ENCODE peak calls at places on chromosomes 2 and 18, in ten cellular contexts. K, B, E, Y, O, F, Z, G, P and Q are unnamed samples.

GRCh38 chr2:44753552-44754285 is 187.8 kb upstream of the SIX3 start:
- DNase-seq in K (no peak), B (no peak), E (no peak), Y (no peak), O (no peak), F (no peak), Z (no peak), G (no peak), P (no peak), Q (no peak)

GRCh38 chr18:73545497-73545896 is 602.1 kb downstream of the FBXO15 start:
- DNase-seq in K (no peak), B (no peak), E (no peak), Y (no peak), O (peak), F (no peak), Z (no peak), G (no peak), P (no peak), Q (peak)

GRCh38 chr2:205637779-205638503 is 44.4 kb upstream of the NRP2 start:
- DNase-seq in K (no peak), B (no peak), E (no peak), Y (no peak), O (no peak), F (no peak), Z (no peak), G (no peak), P (no peak), Q (no peak)

GRCh38 chr2:120825370-120826259 is 89.9 kb downstream of the GLI2 start:
- DNase-seq in K (peak), B (no peak), E (no peak), Y (no peak), O (no peak), F (no peak), Z (peak), G (peak), P (no peak), Q (peak)

GRCh38 chr2:12547771-12548170 is 169.0 kb upstream of the TRIB2 start:
- DNase-seq in K (no peak), B (no peak), E (no peak), Y (no peak), O (no peak), F (no peak), Z (no peak), G (no peak), P (no peak), Q (no peak)

GRCh38 chr18:77127769-77128671 is 4.6 kb downstream of the MBP start:
- DNase-seq in K (peak), B (no peak), E (peak), Y (no peak), O (peak), F (no peak), Z (peak), G (no peak), P (peak), Q (peak)

GRCh38 chr2:135093192-135093591 is 41.1 kb downstream of the RAB3GAP1 start:
- DNase-seq in K (no peak), B (no peak), E (no peak), Y (no peak), O (no peak), F (no peak), Z (no peak), G (no peak), P (no peak), Q (no peak)

GRCh38 chr2:85758361-85759256 is 4.8 kb downstream of the ATOH8 start:
- DNase-seq in K (no peak), B (no peak), E (peak), Y (no peak), O (no peak), F (no peak), Z (no peak), G (peak), P (no peak), Q (no peak)

GRCh38 chr2:12982149-12982584 is 265.4 kb downstream of the TRIB2 start:
- DNase-seq in K (no peak), B (no peak), E (no peak), Y (no peak), O (no peak), F (no peak), Z (peak), G (no peak), P (no peak), Q (no peak)

GRCh38 chr2:95073856-95074662 is 47.5 kb downstream of the MRPS5 start:
- DNase-seq in K (no peak), B (no peak), E (no peak), Y (no peak), O (no peak), F (no peak), Z (no peak), G (no peak), P (no peak), Q (no peak)

GRCh38 chr2:217902281-217903141 is 100.3 kb downstream of the TNS1 start:
- DNase-seq in K (peak), B (no peak), E (peak), Y (no peak), O (peak), F (no peak), Z (peak), G (peak), P (peak), Q (peak)

GRCh38 chr2:109459485-109459884 is 154.3 kb downstream of the SEPTIN10 start:
- DNase-seq in K (no peak), B (no peak), E (no peak), Y (no peak), O (no peak), F (no peak), Z (no peak), G (no peak), P (no peak), Q (no peak)

GRCh38 chr2:29495536-29495935 is 380.3 kb downstream of the CLIP4 start:
- DNase-seq in K (no peak), B (no peak), E (no peak), Y (no peak), O (no peak), F (no peak), Z (peak), G (no peak), P (no peak), Q (no peak)

GRCh38 chr2:179652296-179652695 is 209.1 kb downstream of the ZNF385B start:
- DNase-seq in K (no peak), B (no peak), E (no peak), Y (no peak), O (no peak), F (no peak), Z (no peak), G (no peak), P (no peak), Q (no peak)

GRCh38 chr2:43276962-43277383 is 50.6 kb upstream of the ZFP36L2 start:
- DNase-seq in K (peak), B (no peak), E (peak), Y (no peak), O (peak), F (no peak), Z (peak), G (peak), P (no peak), Q (no peak)

GRCh38 chr2:88141952-88142351 is 14.1 kb upstream of the FABP1 start:
- DNase-seq in K (no peak), B (no peak), E (no peak), Y (no peak), O (no peak), F (no peak), Z (no peak), G (no peak), P (no peak), Q (no peak)

GRCh38 chr2:7984693-7985353 is 697.0 kb upstream of the ID2 start:
- DNase-seq in K (no peak), B (no peak), E (no peak), Y (peak), O (no peak), F (no peak), Z (no peak), G (no peak), P (no peak), Q (no peak)

GRCh38 chr2:169361706-169362345 is 508 bp downstream of the LRP2 start:
- DNase-seq in K (peak), B (no peak), E (peak), Y (peak), O (peak), F (peak), Z (no peak), G (no peak), P (no peak), Q (no peak)

GRCh38 chr2:70461981-70462876 is 91.4 kb downstream of the TGFA start:
- DNase-seq in K (no peak), B (no peak), E (no peak), Y (no peak), O (no peak), F (no peak), Z (no peak), G (no peak), P (no peak), Q (no peak)

GRCh38 chr2:70463581-70463980 is 90.0 kb downstream of the TGFA start:
- DNase-seq in K (no peak), B (no peak), E (no peak), Y (no peak), O (no peak), F (no peak), Z (no peak), G (no peak), P (no peak), Q (no peak)

GRCh38 chr2:70461414-70461813 is 92.2 kb downstream of the TGFA start:
- DNase-seq in K (no peak), B (no peak), E (no peak), Y (no peak), O (no peak), F (no peak), Z (no peak), G (no peak), P (no peak), Q (no peak)

GRCh38 chr2:70458661-70459060 is 95.0 kb downstream of the TGFA start:
- DNase-seq in K (no peak), B (no peak), E (no peak), Y (no peak), O (no peak), F (no peak), Z (no peak), G (no peak), P (no peak), Q (no peak)

GRCh38 chr2:70460333-70460732 is 93.3 kb downstream of the TGFA start:
- DNase-seq in K (no peak), B (no peak), E (no peak), Y (no peak), O (no peak), F (no peak), Z (no peak), G (no peak), P (no peak), Q (no peak)
- TF ChIP-seq CTCF in K (no peak), B (peak), E (no peak), Y (no peak), O (no peak), F (no peak), Z (no peak), G (no peak), P (no peak), Q (no peak)

DNA sequence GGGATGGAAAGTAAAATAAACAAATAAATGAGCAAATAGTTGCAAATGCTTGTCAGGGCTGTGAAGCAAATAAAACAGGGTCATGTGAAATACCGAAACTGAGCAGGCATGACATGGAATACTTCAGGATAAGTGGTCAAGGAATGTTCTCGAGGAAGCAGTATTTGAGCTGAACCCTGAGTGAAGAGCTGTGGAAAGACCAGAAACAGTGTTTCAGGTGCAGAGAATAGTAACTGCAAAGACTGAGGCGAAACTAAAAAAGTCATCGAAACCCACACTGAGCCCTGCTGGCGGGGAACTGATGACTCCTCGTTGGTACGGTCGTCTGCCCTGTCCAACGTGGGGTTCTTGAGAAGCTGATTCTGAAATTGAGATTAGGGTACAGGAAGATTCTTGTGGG is 27.2 kb upstream of the MYCN start:
- DNase-seq in K (no peak), B (no peak), E (no peak), Y (no peak), O (no peak), F (no peak), Z (no peak), G (no peak), P (no peak), Q (no peak)
- TF ChIP-seq CTCF in K (no peak), B (no peak), E (no peak), Y (no peak), O (no peak), F (no peak), Z (no peak), G (no peak), P (no peak), Q (no peak)

GRCh38 chr2:50746526-50746925 is 285.4 kb downstream of the NRXN1 start:
- DNase-seq in K (no peak), B (peak), E (peak), Y (no peak), O (peak), F (peak), Z (peak), G (no peak), P (no peak), Q (peak)
- TF ChIP-seq CTCF in K (no peak), B (peak), E (peak), Y (peak), O (peak), F (peak), Z (peak), G (peak), P (no peak), Q (peak)

GRCh38 chr2:148928395-148928794 is 53.4 kb downstream of the KIF5C start:
- DNase-seq in K (no peak), B (no peak), E (no peak), Y (no peak), O (no peak), F (no peak), Z (no peak), G (no peak), P (no peak), Q (no peak)

GRCh38 chr2:148930046-148930775 is 55.2 kb downstream of the KIF5C start:
- DNase-seq in K (no peak), B (no peak), E (no peak), Y (no peak), O (no peak), F (no peak), Z (peak), G (no peak), P (no peak), Q (no peak)

GRCh38 chr2:148926291-148926961 is 51.4 kb downstream of the KIF5C start:
- DNase-seq in K (peak), B (peak), E (peak), Y (peak), O (peak), F (peak), Z (peak), G (no peak), P (no peak), Q (peak)

GRCh38 chr2:148922776-148923175 is 47.7 kb downstream of the KIF5C start:
- DNase-seq in K (no peak), B (no peak), E (no peak), Y (no peak), O (no peak), F (no peak), Z (no peak), G (no peak), P (no peak), Q (peak)

DNA sequence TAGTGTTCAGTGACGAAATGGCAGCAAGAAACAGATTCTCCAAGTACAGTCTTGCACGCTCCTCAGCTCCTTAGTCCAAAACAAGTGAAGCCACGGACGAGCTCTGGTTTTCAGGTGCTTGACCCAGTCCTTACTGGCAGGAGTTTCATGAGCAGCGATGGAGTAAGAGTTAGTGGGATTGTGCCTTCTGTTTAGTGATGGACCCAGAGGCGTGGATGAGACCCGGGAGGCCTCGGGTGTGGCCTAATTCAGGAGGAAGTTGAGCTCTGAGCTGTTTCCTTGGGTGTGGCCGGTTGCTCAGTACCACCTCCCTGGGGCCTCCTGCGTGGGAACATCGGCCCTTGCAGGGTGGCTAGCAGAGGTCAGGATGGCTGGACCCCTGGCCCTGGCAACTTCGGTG is 52.0 kb downstream of the KIF5C start:
- DNase-seq in K (peak), B (peak), E (no peak), Y (peak), O (peak), F (no peak), Z (no peak), G (peak), P (no peak), Q (no peak)
- TF ChIP-seq CTCF in K (no peak), B (no peak), E (no peak), Y (no peak), O (no peak), F (no peak), Z (no peak), G (no peak), P (no peak), Q (no peak)

GRCh38 chr2:157901325-157901724 is 25.2 kb upstream of the ACVR1 start:
- DNase-seq in K (no peak), B (no peak), E (no peak), Y (no peak), O (no peak), F (no peak), Z (no peak), G (no peak), P (no peak), Q (no peak)
- TF ChIP-seq CTCF in K (no peak), B (peak), E (no peak), Y (peak), O (no peak), F (no peak), Z (peak), G (peak), P (no peak), Q (no peak)

GRCh38 chr18:45012286-45012685 is 331.6 kb downstream of the SETBP1 start:
- DNase-seq in K (no peak), B (no peak), E (no peak), Y (no peak), O (no peak), F (no peak), Z (peak), G (no peak), P (no peak), Q (no peak)

GRCh38 chr18:45008694-45009372 is 328.1 kb downstream of the SETBP1 start:
- DNase-seq in K (no peak), B (no peak), E (no peak), Y (no peak), O (no peak), F (no peak), Z (no peak), G (no peak), P (no peak), Q (no peak)

GRCh38 chr18:45019469-45019868 is 338.8 kb downstream of the SETBP1 start:
- DNase-seq in K (no peak), B (no peak), E (no peak), Y (no peak), O (no peak), F (no peak), Z (no peak), G (no peak), P (no peak), Q (no peak)

GRCh38 chr18:45009766-45010165 is 329.1 kb downstream of the SETBP1 start:
- DNase-seq in K (no peak), B (no peak), E (peak), Y (no peak), O (peak), F (no peak), Z (no peak), G (no peak), P (no peak), Q (no peak)

DNA sequence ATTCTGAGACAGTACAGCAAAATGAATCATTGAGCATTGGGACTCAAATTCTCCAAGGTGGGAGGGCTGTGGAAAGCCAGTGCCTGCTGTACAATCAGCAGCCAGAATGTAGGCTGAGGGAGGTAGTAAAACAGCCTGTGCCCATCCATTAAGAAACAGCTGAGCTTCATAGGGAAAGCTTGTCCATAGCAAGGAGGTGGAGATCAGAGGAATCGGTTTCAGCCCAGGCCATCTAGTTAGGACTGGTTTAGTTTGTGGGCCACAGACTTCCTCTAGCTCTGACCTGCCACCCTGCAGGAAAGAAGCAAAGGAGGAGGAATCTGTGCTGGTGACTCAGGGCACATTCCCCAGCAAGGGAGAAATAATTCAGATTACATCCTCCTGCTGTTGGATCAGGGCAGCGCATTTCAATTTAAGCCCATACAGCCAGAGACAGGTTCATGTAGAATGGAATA is 333.4 kb downstream of the SETBP1 start:
- DNase-seq in K (no peak), B (no peak), E (no peak), Y (no peak), O (peak), F (no peak), Z (peak), G (no peak), P (no peak), Q (peak)
- TF ChIP-seq CTCF in K (no peak), B (no peak), E (no peak), Y (no peak), O (no peak), F (peak), Z (peak), G (peak), P (no peak), Q (no peak)